ENCODE peak calls at places on chromosomes 3 and 15, in four cellular contexts. One of them, this sample, is unnamed.

GRCh38 chr15:75042730-75043508 is 19.5 kb downstream of the PPCDC start:
- DNase-seq in H1: no peak
- DNase-seq in sigmoid colon: peak; percentile 84
- DNase-seq in GM12878: peak; percentile 100
- DNase-seq in this sample: peak; percentile 80

GRCh38 chr15:38706956-38707355 is 142.3 kb upstream of the RASGRP1 start:
- DNase-seq in H1: no peak
- DNase-seq in sigmoid colon: no peak
- DNase-seq in GM12878: no peak
- DNase-seq in this sample: no peak

GRCh38 chr3:158531334-158531733 is 39.7 kb upstream of the MLF1 start:
- DNase-seq in H1: no peak
- DNase-seq in sigmoid colon: no peak
- DNase-seq in GM12878: no peak
- DNase-seq in this sample: no peak

GRCh38 chr15:57323806-57324589 is 52.3 kb upstream of the CGNL1 start:
- DNase-seq in H1: no peak
- DNase-seq in sigmoid colon: no peak
- DNase-seq in GM12878: no peak
- DNase-seq in this sample: no peak

GRCh38 chr15:53591041-53591440 is 168.4 kb downstream of the WDR72 start:
- DNase-seq in H1: no peak
- DNase-seq in sigmoid colon: no peak
- DNase-seq in GM12878: no peak
- DNase-seq in this sample: no peak

GRCh38 chr15:87145686-87146085 is 1066.0 kb downstream of the AGBL1 start:
- DNase-seq in H1: no peak
- DNase-seq in sigmoid colon: no peak
- DNase-seq in GM12878: no peak
- DNase-seq in this sample: no peak

GRCh38 chr15:36766449-36766848 is 187.0 kb downstream of the CDIN1 start:
- DNase-seq in H1: no peak
- DNase-seq in sigmoid colon: no peak
- DNase-seq in GM12878: no peak
- DNase-seq in this sample: no peak

GRCh38 chr3:169348981-169349942 is 314.2 kb downstream of the MECOM start:
- DNase-seq in H1: no peak
- DNase-seq in sigmoid colon: no peak
- DNase-seq in GM12878: no peak
- DNase-seq in this sample: no peak

GRCh38 chr3:188294823-188295487 is 141.0 kb downstream of the LPP start:
- DNase-seq in H1: no peak
- DNase-seq in sigmoid colon: no peak
- DNase-seq in GM12878: no peak
- DNase-seq in this sample: no peak

GRCh38 chr15:91335702-91336101 is 235.6 kb downstream of the SV2B start:
- DNase-seq in H1: no peak
- DNase-seq in sigmoid colon: no peak
- DNase-seq in GM12878: no peak
- DNase-seq in this sample: no peak

GRCh38 chr3:47083786-47084185 is 80.1 kb downstream of the SETD2 start:
- DNase-seq in H1: no peak
- DNase-seq in sigmoid colon: no peak
- DNase-seq in GM12878: peak; percentile 21
- DNase-seq in this sample: no peak

GRCh38 chr3:98540346-98540745 is 8.6 kb downstream of the GPR15 start:
- DNase-seq in H1: no peak
- DNase-seq in sigmoid colon: no peak
- DNase-seq in GM12878: peak; percentile 92
- DNase-seq in this sample: no peak

GRCh38 chr3:179079537-179079936 is 7.9 kb upstream of the ZMAT3 start:
- DNase-seq in H1: no peak
- DNase-seq in sigmoid colon: no peak
- DNase-seq in GM12878: no peak
- DNase-seq in this sample: no peak

GRCh38 chr3:120442975-120443517 is 7.7 kb downstream of the FSTL1 start:
- DNase-seq in H1: no peak
- DNase-seq in sigmoid colon: no peak
- DNase-seq in GM12878: no peak
- DNase-seq in this sample: no peak

GRCh38 chr3:105490045-105490444 is 123.3 kb downstream of the ALCAM start:
- DNase-seq in H1: no peak
- DNase-seq in sigmoid colon: no peak
- DNase-seq in GM12878: no peak
- DNase-seq in this sample: no peak

GRCh38 chr3:168034152-168034928 is 61.4 kb downstream of the GOLIM4 start:
- DNase-seq in H1: no peak
- DNase-seq in sigmoid colon: no peak
- DNase-seq in GM12878: no peak
- DNase-seq in this sample: no peak

GRCh38 chr15:35252351-35252865 is 167.3 kb upstream of the NANOGP8 start:
- DNase-seq in H1: no peak
- DNase-seq in sigmoid colon: no peak
- DNase-seq in GM12878: no peak
- DNase-seq in this sample: no peak

GRCh38 chr15:40474581-40474980 is 3.8 kb downstream of the CHST14 start:
- DNase-seq in H1: no peak
- DNase-seq in sigmoid colon: no peak
- DNase-seq in GM12878: no peak
- DNase-seq in this sample: no peak

GRCh38 chr3:160641675-160642330 is 35.2 kb upstream of the ARL14 start:
- DNase-seq in H1: no peak
- DNase-seq in sigmoid colon: no peak
- DNase-seq in GM12878: no peak
- DNase-seq in this sample: no peak

GRCh38 chr3:32143849-32144757 is 37.7 kb downstream of the GPD1L start:
- DNase-seq in H1: no peak
- DNase-seq in sigmoid colon: no peak
- DNase-seq in GM12878: peak; percentile 13
- DNase-seq in this sample: no peak

GRCh38 chr3:121844892-121845291 is 9.9 kb downstream of the EAF2 start:
- DNase-seq in H1: no peak
- DNase-seq in sigmoid colon: no peak
- DNase-seq in GM12878: no peak
- DNase-seq in this sample: no peak

GRCh38 chr15:46452297-46452820 is 817.5 kb downstream of the SQOR start:
- DNase-seq in H1: no peak
- DNase-seq in sigmoid colon: no peak
- DNase-seq in GM12878: no peak
- DNase-seq in this sample: no peak
- TF ChIP-seq EP300 in H1: no peak
- TF ChIP-seq EP300 in sigmoid colon: no peak
- TF ChIP-seq EP300 in GM12878: no peak
- TF ChIP-seq EP300 in this sample: no peak

GRCh38 chr3:14200841-14201240 is 22.2 kb downstream of the LSM3 start:
- DNase-seq in H1: no peak
- DNase-seq in sigmoid colon: no peak
- DNase-seq in GM12878: no peak
- DNase-seq in this sample: no peak
- TF ChIP-seq EP300 in H1: no peak
- TF ChIP-seq EP300 in sigmoid colon: no peak
- TF ChIP-seq EP300 in GM12878: no peak
- TF ChIP-seq EP300 in this sample: no peak

GRCh38 chr15:70505411-70505919 is 257.9 kb downstream of the UACA start:
- DNase-seq in H1: no peak
- DNase-seq in sigmoid colon: no peak
- DNase-seq in GM12878: no peak
- DNase-seq in this sample: no peak
- TF ChIP-seq EP300 in H1: no peak
- TF ChIP-seq EP300 in sigmoid colon: no peak
- TF ChIP-seq EP300 in GM12878: no peak
- TF ChIP-seq EP300 in this sample: no peak

DNA sequence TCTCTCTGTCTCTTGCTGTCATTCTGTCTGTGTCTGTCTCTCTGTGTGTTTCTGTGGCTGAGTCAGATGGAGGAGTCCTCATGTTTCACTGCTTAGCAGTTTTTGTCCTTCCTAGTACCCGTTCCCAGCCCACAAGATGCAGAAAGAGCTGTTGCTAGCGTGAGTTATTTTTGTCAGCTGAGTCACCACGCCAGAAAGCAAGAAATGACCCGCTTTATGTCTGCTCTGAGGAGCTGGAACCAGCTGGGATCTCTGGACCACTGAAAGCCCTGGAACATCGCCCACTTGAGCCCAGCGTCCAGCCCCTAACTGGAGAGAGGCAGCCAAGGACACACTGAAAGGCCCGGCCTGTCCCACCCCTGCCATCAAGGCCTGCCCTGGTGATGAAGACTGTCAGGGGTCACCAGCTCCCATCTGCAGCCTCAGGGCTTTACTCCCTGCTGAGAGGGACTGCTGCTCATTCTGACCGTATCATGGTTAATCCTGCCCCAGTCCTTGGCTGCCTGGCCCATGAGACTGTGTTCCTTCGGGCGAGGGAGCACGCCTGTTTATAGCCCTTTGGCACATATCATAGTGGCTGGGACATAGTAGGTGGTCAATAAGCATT is 101.7 kb upstream of the TPM1 start:
- DNase-seq in H1: no peak
- DNase-seq in sigmoid colon: peak; percentile 92
- DNase-seq in GM12878: no peak
- DNase-seq in this sample: peak; percentile 78
- TF ChIP-seq EP300 in H1: no peak
- TF ChIP-seq EP300 in sigmoid colon: no peak
- TF ChIP-seq EP300 in GM12878: no peak
- TF ChIP-seq EP300 in this sample: no peak

GRCh38 chr3:127172670-127173515 is 20.0 kb upstream of the PRR23E start:
- DNase-seq in H1: no peak
- DNase-seq in sigmoid colon: no peak
- DNase-seq in GM12878: no peak
- DNase-seq in this sample: no peak
- TF ChIP-seq EP300 in H1: no peak
- TF ChIP-seq EP300 in sigmoid colon: no peak
- TF ChIP-seq EP300 in GM12878: no peak
- TF ChIP-seq EP300 in this sample: no peak

GRCh38 chr3:50193286-50193685 is 1.9 kb downstream of the GNAT1 start:
- DNase-seq in H1: no peak
- DNase-seq in sigmoid colon: no peak
- DNase-seq in GM12878: no peak
- DNase-seq in this sample: no peak

GRCh38 chr3:50192124-50192523 is 714 bp downstream of the GNAT1 start:
- DNase-seq in H1: no peak
- DNase-seq in sigmoid colon: no peak
- DNase-seq in GM12878: no peak
- DNase-seq in this sample: no peak

GRCh38 chr3:50194128-50194902 is 2.9 kb downstream of the GNAT1 start:
- DNase-seq in H1: no peak
- DNase-seq in sigmoid colon: peak; percentile 81
- DNase-seq in GM12878: no peak
- DNase-seq in this sample: no peak

GRCh38 chr3:50193746-50194127 is 2.3 kb downstream of the GNAT1 start:
- DNase-seq in H1: no peak
- DNase-seq in sigmoid colon: no peak
- DNase-seq in GM12878: no peak
- DNase-seq in this sample: no peak

GRCh38 chr3:50192689-50193141 is 1.3 kb downstream of the GNAT1 start:
- DNase-seq in H1: peak; percentile 77
- DNase-seq in sigmoid colon: no peak
- DNase-seq in GM12878: peak; percentile 16
- DNase-seq in this sample: no peak
- TF ChIP-seq EP300 in H1: peak; percentile 33
- TF ChIP-seq EP300 in sigmoid colon: no peak
- TF ChIP-seq EP300 in GM12878: no peak
- TF ChIP-seq EP300 in this sample: no peak

GRCh38 chr15:89893696-89894450 is at the start of gene AP3S2:
- DNase-seq in H1: peak; percentile 70
- DNase-seq in sigmoid colon: peak; percentile 96
- DNase-seq in GM12878: peak; percentile 73
- DNase-seq in this sample: peak; percentile 94
- TF ChIP-seq EP300 in H1: peak; percentile 27
- TF ChIP-seq EP300 in sigmoid colon: no peak
- TF ChIP-seq EP300 in GM12878: peak; percentile 31
- TF ChIP-seq EP300 in this sample: no peak

DNA sequence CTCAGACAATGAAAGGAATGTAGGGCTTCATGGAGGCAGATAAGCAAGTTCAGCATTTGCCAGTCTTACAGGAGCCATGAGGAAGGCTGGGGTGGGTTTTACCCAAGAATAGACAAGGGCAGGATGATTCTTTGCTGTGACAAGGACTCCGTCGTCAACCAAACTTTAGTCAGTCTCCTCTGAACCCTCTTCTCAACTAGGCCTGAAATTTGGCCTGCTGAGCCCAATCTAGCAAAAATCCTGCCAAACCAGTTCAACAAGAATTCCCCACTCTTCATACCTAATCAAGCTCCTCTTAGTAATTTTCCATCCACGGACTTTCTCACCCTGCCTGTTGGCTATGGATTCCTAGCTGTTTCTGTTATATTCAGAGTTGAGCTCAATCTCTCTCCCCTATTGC is 280.5 kb downstream of the TBL1XR1 start:
- DNase-seq in H1: peak; percentile 33
- DNase-seq in sigmoid colon: no peak
- DNase-seq in GM12878: no peak
- DNase-seq in this sample: no peak
- TF ChIP-seq EP300 in H1: peak; percentile 90
- TF ChIP-seq EP300 in sigmoid colon: no peak
- TF ChIP-seq EP300 in GM12878: no peak
- TF ChIP-seq EP300 in this sample: no peak

DNA sequence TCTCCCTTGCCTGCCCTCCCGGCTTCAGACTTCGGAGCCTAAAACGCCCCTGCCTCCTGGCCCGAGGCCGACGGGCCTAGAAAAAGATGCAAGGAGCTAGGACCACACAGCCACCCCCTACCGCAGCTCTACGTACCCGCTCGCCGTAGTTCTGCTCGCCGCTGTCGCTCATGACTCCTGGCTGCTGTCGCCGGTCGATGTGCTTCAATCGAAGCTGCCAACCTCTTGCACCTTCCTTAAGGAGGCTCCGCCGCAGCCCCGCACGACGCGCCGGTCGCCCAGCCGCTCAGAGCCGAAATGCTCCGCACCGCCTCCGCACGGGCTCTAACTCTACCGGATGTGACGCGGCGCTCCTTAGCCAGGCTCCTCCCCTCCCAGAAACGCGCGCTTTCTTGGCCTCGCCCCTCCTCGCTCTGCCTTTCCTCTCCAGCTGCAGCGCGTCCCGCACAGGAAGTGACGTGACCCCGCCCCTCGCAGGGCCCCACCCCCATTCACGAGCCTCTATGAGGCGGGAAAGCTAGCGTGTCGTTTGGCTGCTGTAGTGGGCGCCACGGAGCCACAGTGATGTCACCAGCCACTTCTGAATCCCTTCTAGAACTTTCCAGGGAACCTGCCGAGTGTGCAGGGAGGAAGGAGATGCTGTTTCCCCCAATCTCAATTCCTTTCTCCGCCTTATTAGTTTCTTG is at the start of gene TRA2B:
- DNase-seq in H1: peak; percentile 96
- DNase-seq in sigmoid colon: peak; percentile 100
- DNase-seq in GM12878: peak; percentile 90
- DNase-seq in this sample: peak; percentile 100
- TF ChIP-seq EP300 in H1: peak; percentile 64
- TF ChIP-seq EP300 in sigmoid colon: no peak
- TF ChIP-seq EP300 in GM12878: no peak
- TF ChIP-seq EP300 in this sample: no peak

GRCh38 chr3:172106989-172107388 is 67.6 kb downstream of the FNDC3B start:
- DNase-seq in H1: no peak
- DNase-seq in sigmoid colon: no peak
- DNase-seq in GM12878: peak; percentile 70
- DNase-seq in this sample: no peak
- TF ChIP-seq EP300 in H1: no peak
- TF ChIP-seq EP300 in sigmoid colon: no peak
- TF ChIP-seq EP300 in GM12878: no peak
- TF ChIP-seq EP300 in this sample: no peak

This sample was measured in suprapubic skin.